ENCODE peak calls at places on chromosomes 4 and X, in seven cellular contexts. H is upper lobe of left lung, I is K562, Y is ovary, R is HepG2, F is stomach, G is tibial nerve. S is an unnamed sample. For H3K4me1, the result is how much of the 10 kb centered on the place peaks cover.

GRCh38 chrX:154436597-154437397 is at the start of gene GDI1:
- DNase-seq in F (peak), R (no peak), I (peak), H (peak), G (no peak), Y (peak), S (peak)

GRCh38 chr4:164874791-164875190 is 2.2 kb upstream of the APELA start:
- DNase-seq in H (no peak), G (no peak), F (no peak), I (no peak), Y (no peak), R (no peak), S (no peak)

GRCh38 chr4:71338846-71339593 is at the start of gene SLC4A4:
- DNase-seq in F (no peak), Y (no peak), I (no peak), H (no peak), G (no peak), R (no peak), S (no peak)

GRCh38 chr4:154414796-154415195 is 76.8 kb downstream of the DCHS2 start:
- DNase-seq in F (no peak), Y (no peak), H (no peak), I (no peak), G (no peak), R (no peak), S (no peak)

GRCh38 chr4:41477200-41477910 is 60.6 kb upstream of the LIMCH1 start:
- DNase-seq in F (no peak), H (no peak), I (no peak), G (no peak), R (no peak), Y (no peak), S (no peak)

GRCh38 chr4:40976343-40976742 is 226.6 kb downstream of the NSUN7 start:
- DNase-seq in I (peak), R (peak), Y (peak), G (peak), F (peak), H (no peak), S (peak)

GRCh38 chr4:145619639-145619996 is 433 bp downstream of the MMAA start:
- DNase-seq in F (peak), Y (peak), R (peak), I (no peak), G (no peak), H (no peak), S (peak)

GRCh38 chrX:97751016-97751415 is 867.3 kb downstream of the RPA4 start:
- DNase-seq in H (no peak), Y (no peak), I (no peak), R (no peak), G (no peak), F (no peak), S (no peak)

GRCh38 chr4:6732441-6733357 is 16.7 kb downstream of the BLOC1S4 start:
- DNase-seq in H (peak), Y (peak), G (peak), R (peak), F (peak), I (peak), S (peak)

GRCh38 chr4:148076964-148077363 is 345.1 kb downstream of the ARHGAP10 start:
- DNase-seq in R (no peak), Y (no peak), G (no peak), H (no peak), F (no peak), I (no peak), S (no peak)

GRCh38 chr4:73776363-73776762 is 36.0 kb downstream of the CXCL8 start:
- DNase-seq in F (peak), G (peak), I (peak), R (peak), H (no peak), Y (peak), S (no peak)

GRCh38 chr4:68074397-68074796 is 55.3 kb downstream of the TMPRSS11F start:
- DNase-seq in F (no peak), H (no peak), I (no peak), G (no peak), R (no peak), Y (no peak), S (no peak)

GRCh38 chrX:24426340-24426913 is 38.7 kb upstream of the PDK3 start:
- DNase-seq in F (no peak), R (peak), G (no peak), Y (no peak), I (peak), H (no peak), S (no peak)

GRCh38 chrX:37786666-37787337 is 6.9 kb downstream of the CYBB start:
- DNase-seq in Y (no peak), I (peak), G (no peak), H (no peak), F (no peak), R (no peak), S (no peak)

GRCh38 chr4:188439641-188440311 is 300.5 kb downstream of the TRIML1 start:
- DNase-seq in G (no peak), I (no peak), H (no peak), Y (no peak), R (no peak), F (peak), S (no peak)

GRCh38 chr4:102449751-102450352 is 51.3 kb upstream of the NFKB1 start:
- DNase-seq in F (peak), H (no peak), Y (peak), G (peak), R (peak), I (peak), S (peak)

GRCh38 chrX:18984381-18985185 is 669 bp upstream of the PHKA2 start:
- DNase-seq in F (peak), I (peak), G (peak), Y (peak), R (peak), H (peak), S (peak)

GRCh38 chr4:181688416-181688815 is 554.8 kb upstream of the TENM3 start:
- DNase-seq in Y (no peak), I (no peak), G (no peak), H (no peak), R (no peak), F (no peak), S (no peak)

GRCh38 chr4:7726665-7727413 is 212.8 kb downstream of the AFAP1 start:
- DNase-seq in Y (no peak), R (no peak), H (peak), F (no peak), G (no peak), I (no peak), S (no peak)

GRCh38 chr4:140706276-140706625 is 49.9 kb downstream of the TBC1D9 start:
- DNase-seq in H (no peak), F (no peak), I (no peak), G (no peak), R (no peak), Y (no peak), S (no peak)

GRCh38 chrX:18173494-18174180 is 47.0 kb downstream of the BEND2 start:
- DNase-seq in F (no peak), G (no peak), R (no peak), Y (no peak), I (peak), H (no peak), S (no peak)

GRCh38 chr4:145939241-145939640 is 618 bp upstream of the ZNF827 start:
- DNase-seq in H (no peak), I (no peak), R (no peak), G (no peak), Y (no peak), F (no peak), S (no peak)

GRCh38 chrX:47831788-47832187 is 4.9 kb upstream of the ZNF81 start:
- DNase-seq in R (peak), Y (no peak), H (no peak), F (peak), I (peak), G (peak), S (peak)

GRCh38 chr4:184471872-184472539 is 2.3 kb downstream of the IRF2 start:
- DNase-seq in Y (no peak), F (no peak), R (no peak), I (peak), H (no peak), G (no peak), S (peak)

GRCh38 chr4:78065514-78066192 is 8.5 kb downstream of the FRAS1 start:
- DNase-seq in R (peak), I (no peak), Y (no peak), F (no peak), G (no peak), H (no peak), S (no peak)

GRCh38 chr4:166535865-166536264 is 662.8 kb downstream of the TLL1 start:
- DNase-seq in H (no peak), G (no peak), R (no peak), Y (no peak), I (no peak), F (no peak), S (no peak)

GRCh38 chr4:102734591-102735385 is 26.0 kb downstream of the MANBA start:
- DNase-seq in H (no peak), Y (no peak), F (peak), R (peak), G (no peak), I (peak), S (no peak)

GRCh38 chrX:75278991-75279390 is 5.1 kb downstream of the UPRT start:
- DNase-seq in H (no peak), R (no peak), G (no peak), I (no peak), F (no peak), Y (no peak), S (no peak)

GRCh38 chr4:74531952-74532794 is 87.2 kb downstream of the AREG start:
- DNase-seq in H (no peak), R (peak), Y (no peak), F (no peak), G (no peak), I (peak), S (no peak)

GRCh38 chr4:140300271-140300970 is 73.0 kb upstream of the SCOC start:
- DNase-seq in Y (no peak), R (no peak), F (no peak), H (no peak), G (no peak), I (no peak), S (no peak)

GRCh38 chr4:13851541-13851940 is 224.0 kb upstream of the BOD1L1 start:
- DNase-seq in R (no peak), I (no peak), Y (no peak), F (no peak), H (no peak), G (no peak), S (no peak)

GRCh38 chr4:163462556-163462955 is 11.0 kb downstream of the TKTL2 start:
- DNase-seq in F (no peak), R (no peak), H (no peak), Y (no peak), G (no peak), I (no peak), S (no peak)

GRCh38 chr4:24235609-24236008 is 345.8 kb upstream of the PPARGC1A start:
- DNase-seq in R (no peak), Y (no peak), F (no peak), H (no peak), G (no peak), I (no peak), S (no peak)

GRCh38 chr4:16725252-16725651 is 173.2 kb downstream of the LDB2 start:
- DNase-seq in F (no peak), G (no peak), R (no peak), H (no peak), I (no peak), Y (no peak), S (no peak)

GRCh38 chr4:8376361-8377102 is 64.0 kb downstream of the ACOX3 start:
- DNase-seq in H (no peak), I (no peak), F (no peak), Y (no peak), R (no peak), G (no peak), S (no peak)

GRCh38 chrX:121987163-121987562 is 939.8 kb downstream of the GLUD2 start:
- DNase-seq in F (no peak), I (no peak), R (no peak), Y (no peak), H (no peak), G (no peak), S (no peak)

GRCh38 chrX:108397627-108398392 is 40.4 kb downstream of the COL4A6 start:
- DNase-seq in I (no peak), R (no peak), G (no peak), F (no peak), H (no peak), Y (no peak), S (no peak)

GRCh38 chrX:150348365-150348764 is 14.8 kb upstream of the MAMLD1 start:
- DNase-seq in G (no peak), F (no peak), I (no peak), Y (no peak), H (no peak), R (no peak), S (no peak)
- TF ChIP-seq EP300 in G (no peak), F (no peak), I (no peak), Y (no peak), H (no peak), R (no peak), S (no peak)

GRCh38 chrX:46327229-46328081 is 217.8 kb downstream of the ZNF674 start:
- DNase-seq in Y (no peak), F (peak), R (peak), H (no peak), I (no peak), G (no peak), S (peak)
- H3K4me1 ChIP-seq in Y (under half), F (under half), R (half or more), H (under half), I (under half), G (under half), S (under half)

GRCh38 chr4:55183926-55184599 is 58.7 kb upstream of the KDR start:
- DNase-seq in H (no peak), I (no peak), F (peak), Y (peak), G (peak), R (no peak), S (no peak)
- TF ChIP-seq CTCF in H (no peak), I (no peak), F (no peak), Y (no peak), G (no peak), R (no peak), S (no peak)

GRCh38 chr4:105061136-105061696 is 85.5 kb upstream of the TET2 start:
- DNase-seq in F (no peak), H (no peak), I (peak), R (peak), G (no peak), Y (no peak), S (peak)

GRCh38 chr4:105060628-105061027 is 86.0 kb upstream of the TET2 start:
- DNase-seq in F (no peak), R (no peak), Y (no peak), G (no peak), H (no peak), I (no peak), S (no peak)

GRCh38 chr4:105059337-105059736 is 87.3 kb upstream of the TET2 start:
- DNase-seq in F (no peak), Y (no peak), I (no peak), R (no peak), G (no peak), H (no peak), S (no peak)

GRCh38 chr4:105057370-105058096 is 89.1 kb upstream of the TET2 start:
- DNase-seq in F (no peak), Y (no peak), I (no peak), G (no peak), H (no peak), R (no peak), S (no peak)

GRCh38 chr4:105058177-105058812 is 88.4 kb upstream of the TET2 start:
- DNase-seq in F (no peak), R (no peak), Y (no peak), H (no peak), G (no peak), I (peak), S (no peak)
- TF ChIP-seq EP300 in F (no peak), R (no peak), Y (no peak), H (no peak), G (no peak), I (no peak), S (no peak)

GRCh38 chr4:38132140-38132673 is 172.0 kb downstream of the PTTG2 start:
- DNase-seq in R (no peak), G (peak), Y (peak), H (no peak), I (no peak), F (no peak), S (peak)
- H3K4me1 ChIP-seq in R (half or more), G (under half), Y (under half), H (under half), I (under half), F (under half), S (half or more)

DNA sequence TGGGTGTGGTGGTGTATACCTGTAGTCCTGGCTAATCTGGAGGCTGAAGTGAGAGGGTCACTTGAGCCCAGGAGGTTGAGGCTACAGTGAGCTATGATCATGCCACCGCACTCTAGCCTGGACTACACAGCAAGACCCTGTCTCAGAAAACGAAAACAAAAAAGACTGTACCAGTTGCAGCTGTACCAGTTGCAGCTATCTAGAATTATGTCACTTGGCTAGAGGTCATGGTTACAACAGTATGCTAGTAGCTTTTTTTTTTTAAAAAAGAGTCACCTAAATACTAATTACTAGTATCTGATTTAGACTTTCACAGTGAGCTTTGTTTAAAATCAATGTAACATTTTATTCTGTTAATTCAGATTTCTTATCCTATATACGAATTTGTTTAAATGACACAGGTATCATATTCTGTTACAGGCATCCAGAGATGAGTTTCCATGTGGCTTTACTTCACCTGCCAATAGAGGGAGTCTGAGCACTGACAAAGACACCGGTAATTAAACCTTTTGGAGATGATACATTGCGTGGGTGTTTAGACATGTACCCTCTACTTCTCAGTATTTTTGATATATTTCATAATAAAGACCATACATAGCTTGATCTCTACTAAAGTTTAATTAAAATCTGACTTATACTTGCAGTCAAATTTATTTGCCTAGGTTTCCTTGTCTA is 100.2 kb upstream of the IL13RA1 start:
- DNase-seq in G (no peak), F (no peak), I (no peak), H (no peak), R (peak), Y (no peak), S (no peak)
- TF ChIP-seq CTCF in G (peak), F (no peak), I (peak), H (peak), R (peak), Y (no peak), S (no peak)

GRCh38 chrX:29243942-29244341 is 656.7 kb downstream of the IL1RAPL1 start:
- DNase-seq in I (no peak), R (no peak), H (no peak), G (no peak), F (no peak), Y (no peak), S (no peak)
- TF ChIP-seq EP300 in I (no peak), R (no peak), H (no peak), G (no peak), F (no peak), Y (no peak), S (no peak)

DNA sequence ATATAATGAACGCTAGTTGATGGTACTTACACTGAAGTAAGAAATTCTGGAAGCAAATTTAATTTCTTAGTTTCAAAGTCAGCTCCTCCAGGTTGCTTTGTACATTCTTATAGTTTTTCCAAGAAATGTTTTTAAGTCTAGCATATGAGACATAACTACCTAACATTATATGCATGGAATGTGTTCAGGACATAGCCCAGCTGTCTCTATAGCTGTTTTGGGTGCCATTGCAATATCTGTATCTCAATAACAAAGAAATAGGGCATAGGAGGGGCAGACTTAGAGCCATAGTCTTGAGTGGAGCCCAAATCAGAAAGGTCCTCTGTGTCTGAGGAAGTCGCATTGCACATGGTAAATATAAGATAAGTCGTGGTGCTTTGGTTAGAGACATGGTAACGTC is 143.4 kb downstream of the CBR4 start:
- DNase-seq in R (no peak), I (no peak), H (no peak), F (no peak), Y (no peak), G (no peak), S (no peak)
- H3K4me1 ChIP-seq in R (under half), I (under half), H (under half), F (under half), Y (under half), G (under half), S (under half)

DNA sequence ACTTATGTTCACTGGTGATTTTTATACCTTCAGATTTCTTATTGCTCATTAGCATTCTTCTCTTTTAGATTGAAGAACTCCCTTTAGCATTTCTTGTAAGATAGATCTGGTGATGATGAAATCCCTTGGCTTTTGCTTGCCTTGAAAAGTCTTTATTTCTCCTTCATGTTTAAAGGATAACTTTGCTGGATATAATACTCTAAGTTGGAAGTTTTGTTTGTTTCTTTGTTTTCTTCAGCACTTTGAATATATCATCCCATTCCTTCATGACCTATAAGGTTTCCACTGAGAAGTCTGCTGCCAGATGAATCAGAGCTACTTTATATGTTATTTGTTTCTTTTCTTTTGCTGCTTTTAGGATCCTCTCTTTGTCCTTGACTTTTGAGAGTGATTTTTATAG is 18.5 kb downstream of the CC2D2A start:
- DNase-seq in F (no peak), Y (no peak), G (no peak), R (no peak), H (no peak), I (no peak), S (no peak)
- TF ChIP-seq CTCF in F (no peak), Y (no peak), G (no peak), R (no peak), H (no peak), I (no peak), S (no peak)

GRCh38 chrX:13008851-13009250 is 33.9 kb downstream of the TMSB4X start:
- DNase-seq in I (no peak), Y (no peak), G (no peak), F (no peak), R (no peak), H (no peak), S (no peak)

GRCh38 chrX:13007519-13008188 is 32.7 kb downstream of the TMSB4X start:
- DNase-seq in R (no peak), I (no peak), F (no peak), H (no peak), G (no peak), Y (no peak), S (no peak)

GRCh38 chrX:13009256-13009655 is 34.3 kb downstream of the TMSB4X start:
- DNase-seq in R (no peak), H (peak), Y (no peak), G (no peak), I (no peak), F (no peak), S (no peak)

GRCh38 chrX:13008189-13008533 is 33.3 kb downstream of the TMSB4X start:
- DNase-seq in G (no peak), H (no peak), Y (no peak), F (no peak), R (no peak), I (no peak), S (no peak)

GRCh38 chrX:13005671-13006473 is 31.0 kb downstream of the TMSB4X start:
- DNase-seq in I (no peak), G (no peak), H (no peak), Y (no peak), R (no peak), F (peak), S (no peak)
- TF ChIP-seq EP300 in I (no peak), G (no peak), H (no peak), Y (no peak), R (no peak), F (no peak), S (no peak)

S was measured in transverse colon.